ENCODE peak calls at places on chromosomes 12 and 14, in six cellular contexts. M is activated naive CD4-positive, alpha-beta T cell; L is HuH-7.5; J is SK-MEL-5; G is caudate nucleus; V is AML-193. T is an unnamed sample.

GRCh38 chr12:124637586-124637985 is 70.2 kb upstream of the NCOR2 start:
- DNase-seq in L (no peak), J (no peak), G (no peak), V (no peak), M (no peak), T (no peak)

GRCh38 chr12:47881041-47881440 is 23.8 kb downstream of the VDR start:
- DNase-seq in L (no peak), G (no peak), J (no peak), V (no peak), M (no peak), T (no peak)

GRCh38 chr12:49050507-49051372 is 9.9 kb downstream of the KMT2D start:
- DNase-seq in V (no peak), L (no peak), G (no peak), J (no peak), M (no peak), T (no peak)

GRCh38 chr12:53325539-53326061 is 4.2 kb upstream of the AAAS start:
- DNase-seq in G (peak; percentile 85), L (peak; percentile 64), M (no peak), V (no peak), J (peak; percentile 60), T (no peak)

GRCh38 chr14:73372529-73372928 is 85.8 kb downstream of the NUMB start:
- DNase-seq in G (no peak), J (no peak), V (no peak), L (no peak), M (no peak), T (no peak)

GRCh38 chr12:56377310-56377988 is 14.8 kb upstream of the APOF start:
- DNase-seq in L (no peak), G (no peak), M (no peak), V (no peak), J (peak; percentile 45), T (no peak)

GRCh38 chr12:65670775-65671174 is 153.5 kb upstream of the HMGA2 start:
- DNase-seq in M (no peak), G (no peak), V (no peak), L (no peak), J (no peak), T (no peak)

GRCh38 chr12:93991882-93992415 is 156.4 kb upstream of the PLXNC1 start:
- DNase-seq in G (no peak), L (no peak), M (no peak), J (no peak), V (no peak), T (no peak)

GRCh38 chr14:67166450-67166853 is 22.8 kb upstream of the GARIN2 start:
- DNase-seq in J (peak; percentile 62), G (no peak), L (no peak), V (peak; percentile 45), M (no peak), T (no peak)

GRCh38 chr14:28116716-28117115 is 649.9 kb upstream of the FOXG1 start:
- DNase-seq in G (no peak), V (no peak), J (peak; percentile 21), L (no peak), M (no peak), T (no peak)

T was measured in GOT3.